ENCODE peak calls at places on chromosomes 6 and 20, in four cellular contexts. A, E, J and Q are unnamed samples.

GRCh38 chr20:32763202-32763999 is 1.2 kb downstream of the DNMT3B start:
- DNase-seq in A (no peak), J (no peak), E (peak; percentile 41), Q (peak; percentile 43)

GRCh38 chr6:119728220-119728750 is 378.7 kb upstream of the MAN1A1 start:
- DNase-seq in J (no peak), A (no peak), E (no peak), Q (no peak)

GRCh38 chr20:30811896-30812671 is 445.4 kb upstream of the DEFB115 start:
- DNase-seq in A (no peak), E (peak; percentile 3), J (no peak), Q (no peak)

GRCh38 chr6:113994934-113995342 is 24.0 kb upstream of the HDAC2 start:
- DNase-seq in E (peak; percentile 25), A (no peak), J (peak; percentile 11), Q (peak; percentile 86)

GRCh38 chr6:65259080-65259479 is 447.9 kb downstream of the EYS start:
- DNase-seq in A (no peak), J (no peak), E (no peak), Q (peak; percentile 16)

GRCh38 chr6:106165885-106166485 is 79.8 kb downstream of the PRDM1 start:
- DNase-seq in J (no peak), A (no peak), E (no peak), Q (peak; percentile 43)

GRCh38 chr6:147205690-147206600 is 1.7 kb downstream of the STXBP5 start:
- DNase-seq in E (no peak), A (no peak), J (no peak), Q (peak; percentile 23)

GRCh38 chr6:125302840-125303511 is 1.2 kb upstream of the HDDC2 start:
- DNase-seq in E (no peak), J (no peak), A (no peak), Q (no peak)

GRCh38 chr20:63501818-63502670 is 3.2 kb upstream of the EEF1A2 start:
- DNase-seq in A (peak; percentile 14), J (no peak), E (peak; percentile 70), Q (no peak)

GRCh38 chr6:36367743-36368142 is 19.7 kb downstream of the ETV7 start:
- DNase-seq in A (no peak), E (no peak), J (no peak), Q (no peak)

GRCh38 chr6:43286995-43287716 is 10.9 kb upstream of the SLC22A7 start:
- DNase-seq in E (no peak), J (no peak), A (no peak), Q (no peak)

GRCh38 chr6:90216081-90216977 is 80.3 kb downstream of the BACH2 start:
- DNase-seq in A (no peak), E (no peak), J (peak; percentile 19), Q (no peak)

GRCh38 chr6:26056583-26057350 is 30.5 kb upstream of the HFE start:
- DNase-seq in A (no peak), E (peak; percentile 9), J (peak; percentile 27), Q (no peak)

GRCh38 chr20:10313215-10313614 is 94.6 kb downstream of the SNAP25 start:
- DNase-seq in E (no peak), J (no peak), A (no peak), Q (no peak)

GRCh38 chr20:17966432-17967312 is 1.9 kb downstream of the SNX5 start:
- DNase-seq in A (no peak), E (no peak), J (no peak), Q (peak; percentile 51)

GRCh38 chr6:160400426-160400825 is 52.2 kb downstream of the SLC22A3 start:
- DNase-seq in A (no peak), E (no peak), J (no peak), Q (no peak)

GRCh38 chr6:152380351-152380767 is 256.8 kb downstream of the SYNE1 start:
- DNase-seq in J (peak; percentile 13), E (no peak), A (no peak), Q (peak; percentile 9)